ENCODE peak calls at places on chromosome 13, in seven cellular contexts. D is CD8-positive, alpha-beta memory T cell; Y is esophagus squamous epithelium; U is ascending aorta; S is heart left ventricle; I is breast epithelium; W is mammary epithelial cell. F is an unnamed sample.

GRCh38 chr13:77811981-77812380 is 106.7 kb downstream of the EDNRB start:
- DNase-seq in D (no peak), Y (no peak), U (no peak), S (no peak), I (no peak), W (no peak), F (no peak)

GRCh38 chr13:110813646-110814624 is 100.4 kb downstream of the ING1 start:
- DNase-seq in D (no peak), Y (no peak), U (no peak), S (no peak), I (no peak), W (no peak), F (no peak)

GRCh38 chr13:108352599-108352998 is 83.1 kb downstream of the TNFSF13B start:
- DNase-seq in D (no peak), Y (no peak), U (no peak), S (no peak), I (no peak), W (no peak), F (no peak)

GRCh38 chr13:38979891-38980627 is 10.6 kb downstream of the STOML3 start:
- DNase-seq in D (no peak), Y (no peak), U (no peak), S (peak; percentile 76), I (no peak), W (no peak), F (no peak)

GRCh38 chr13:25752957-25753540 is 298.8 kb downstream of the SHISA2 start:
- DNase-seq in D (no peak), Y (no peak), U (no peak), S (peak; percentile 62), I (no peak), W (peak; percentile 74), F (peak; percentile 18)

GRCh38 chr13:51524312-51524711 is 60.0 kb upstream of the WDFY2 start:
- DNase-seq in D (no peak), Y (no peak), U (no peak), S (no peak), I (no peak), W (no peak), F (no peak)

GRCh38 chr13:52851153-52851962 is 2.9 kb upstream of the PCDH8 start:
- DNase-seq in D (no peak), Y (no peak), U (no peak), S (peak; percentile 49), I (no peak), W (no peak), F (no peak)

GRCh38 chr13:42355118-42355840 is 83.3 kb downstream of the AKAP11 start:
- DNase-seq in D (peak; percentile 72), Y (no peak), U (no peak), S (no peak), I (no peak), W (no peak), F (no peak)

GRCh38 chr13:62875118-62875640 is 1459.5 kb upstream of the PCDH20 start:
- DNase-seq in D (no peak), Y (no peak), U (no peak), S (no peak), I (no peak), W (no peak), F (no peak)

GRCh38 chr13:64332048-64332447 is 2898.1 kb downstream of the PCDH9 start:
- DNase-seq in D (no peak), Y (no peak), U (no peak), S (no peak), I (no peak), W (no peak), F (no peak)

GRCh38 chr13:87827479-87827878 is 156.3 kb downstream of the SLITRK5 start:
- DNase-seq in D (no peak), Y (no peak), U (no peak), S (no peak), I (no peak), W (no peak), F (peak; percentile 1)

GRCh38 chr13:110537116-110537515 is 24.4 kb downstream of the RAB20 start:
- DNase-seq in D (no peak), Y (no peak), U (no peak), S (no peak), I (no peak), W (no peak), F (no peak)

GRCh38 chr13:29508130-29508873 is 87.2 kb downstream of the SLC7A1 start:
- DNase-seq in D (peak; percentile 59), Y (no peak), U (no peak), S (peak; percentile 90), I (peak; percentile 87), W (peak; percentile 42), F (peak; percentile 47)

GRCh38 chr13:104426435-104426834 is 1360.2 kb upstream of the SLC10A2 start:
- DNase-seq in D (no peak), Y (no peak), U (no peak), S (no peak), I (no peak), W (no peak), F (no peak)

GRCh38 chr13:47220453-47221150 is 323.7 kb upstream of the HTR2A start:
- DNase-seq in D (no peak), Y (no peak), U (no peak), S (no peak), I (no peak), W (no peak), F (no peak)
- H3K4me3 ChIP-seq in D (no peak overlapping the region), Y (no peak overlapping the region), U (no peak overlapping the region), S (no peak overlapping the region), I (no peak overlapping the region), W (no peak overlapping the region), F (no peak overlapping the region)

DNA sequence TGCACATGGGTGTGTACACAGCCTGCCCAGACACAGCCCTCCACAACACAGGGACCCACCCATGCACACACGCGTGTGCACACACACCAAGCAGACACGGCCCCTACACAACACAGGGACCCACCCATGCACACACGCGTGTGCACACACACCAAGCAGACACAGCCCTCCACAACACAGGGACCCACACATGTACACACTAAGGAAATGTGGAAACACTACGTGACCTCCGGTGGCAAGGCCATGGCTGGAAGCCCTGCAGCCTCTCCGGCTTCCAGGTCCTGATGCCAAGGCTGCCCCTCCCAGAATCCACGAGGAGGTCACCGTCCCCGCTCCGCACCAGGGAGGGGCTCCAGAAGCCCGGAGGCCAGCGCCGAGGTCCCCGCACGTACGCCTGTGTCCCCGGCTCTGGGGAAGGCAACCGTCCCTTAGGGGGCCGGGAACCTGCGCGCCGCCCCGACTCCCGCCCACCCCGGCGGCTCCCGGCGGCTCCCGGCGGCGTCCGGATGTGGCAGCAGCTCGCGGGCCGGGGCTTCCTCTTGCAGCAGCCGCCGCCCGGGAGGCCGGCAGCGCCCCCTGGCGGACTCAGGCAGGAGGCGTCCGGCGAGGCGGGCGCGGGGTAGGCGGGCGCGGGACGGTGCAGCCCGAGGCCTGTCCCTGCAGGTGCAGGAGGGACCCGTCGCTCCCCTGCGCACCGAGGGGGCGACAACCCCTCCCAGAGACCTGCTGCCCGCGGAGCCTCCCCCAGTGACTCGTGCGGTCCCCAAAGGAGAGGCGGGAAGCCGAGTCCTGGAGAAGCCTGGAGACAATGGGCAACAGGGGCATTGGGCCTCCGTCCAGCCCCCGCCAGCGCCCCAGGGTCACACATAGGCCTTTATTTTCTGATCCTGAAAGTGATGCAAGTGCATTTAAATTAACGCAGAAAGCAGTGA is 29.9 kb upstream of the GRTP1 start:
- DNase-seq in D (peak; percentile 84), Y (peak; percentile 21), U (no peak), S (peak; percentile 89), I (no peak), W (peak; percentile 54), F (peak; percentile 37)
- H3K27ac ChIP-seq in D (no peak overlapping the region), Y (peak overlapping the region; percentile 68), U (no peak overlapping the region), S (peak overlapping the region; percentile 77), I (peak overlapping the region; percentile 30), W (no peak overlapping the region), F (no peak overlapping the region)

DNA sequence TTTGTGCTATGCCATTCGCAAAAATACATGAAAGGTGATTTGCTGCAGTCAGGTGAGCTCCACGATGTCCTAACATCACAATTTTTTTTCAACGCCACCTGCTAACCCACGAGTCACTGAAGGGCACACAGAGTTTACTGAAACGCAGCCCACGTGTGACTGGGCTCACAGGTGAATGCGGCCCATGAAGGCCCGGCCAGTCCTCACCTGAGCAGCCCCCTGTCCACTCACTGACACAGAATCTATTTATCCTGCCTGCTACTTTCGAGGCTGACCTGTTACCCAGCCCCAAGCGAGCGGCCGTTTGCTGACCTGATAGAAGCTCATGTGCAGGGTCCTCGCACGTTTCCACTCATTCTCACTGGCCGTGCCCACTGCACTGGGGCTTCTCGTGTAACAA is 121.9 kb upstream of the SOX1 start:
- DNase-seq in D (no peak), Y (no peak), U (no peak), S (no peak), I (no peak), W (no peak), F (no peak)
- H3K27me3 ChIP-seq in D (no peaks in the 10 kb centered on the region), Y (no peaks in the 10 kb centered on the region), U (no peaks in the 10 kb centered on the region), S (peaks cover 26% of the 10 kb centered on the region), I (no peaks in the 10 kb centered on the region), W (no peaks in the 10 kb centered on the region), F (no peaks in the 10 kb centered on the region)

GRCh38 chr13:37484056-37484455 is 114.5 kb downstream of the POSTN start:
- DNase-seq in D (no peak), Y (no peak), U (no peak), S (no peak), I (no peak), W (no peak), F (no peak)
- H3K4me3 ChIP-seq in D (no peak overlapping the region), Y (no peak overlapping the region), U (no peak overlapping the region), S (no peak overlapping the region), I (no peak overlapping the region), W (no peak overlapping the region), F (no peak overlapping the region)

GRCh38 chr13:90413548-90413947 is 933.9 kb upstream of the MIR17HG start:
- DNase-seq in D (no peak), Y (no peak), U (no peak), S (no peak), I (no peak), W (no peak), F (no peak)

GRCh38 chr13:90415902-90416301 is 931.6 kb upstream of the MIR17HG start:
- DNase-seq in D (no peak), Y (no peak), U (no peak), S (no peak), I (no peak), W (no peak), F (no peak)

GRCh38 chr13:90412980-90413379 is 934.5 kb upstream of the MIR17HG start:
- DNase-seq in D (no peak), Y (no peak), U (no peak), S (no peak), I (no peak), W (no peak), F (no peak)

GRCh38 chr13:90416519-90416918 is 931.0 kb upstream of the MIR17HG start:
- DNase-seq in D (no peak), Y (no peak), U (no peak), S (no peak), I (no peak), W (peak; percentile 24), F (no peak)

DNA sequence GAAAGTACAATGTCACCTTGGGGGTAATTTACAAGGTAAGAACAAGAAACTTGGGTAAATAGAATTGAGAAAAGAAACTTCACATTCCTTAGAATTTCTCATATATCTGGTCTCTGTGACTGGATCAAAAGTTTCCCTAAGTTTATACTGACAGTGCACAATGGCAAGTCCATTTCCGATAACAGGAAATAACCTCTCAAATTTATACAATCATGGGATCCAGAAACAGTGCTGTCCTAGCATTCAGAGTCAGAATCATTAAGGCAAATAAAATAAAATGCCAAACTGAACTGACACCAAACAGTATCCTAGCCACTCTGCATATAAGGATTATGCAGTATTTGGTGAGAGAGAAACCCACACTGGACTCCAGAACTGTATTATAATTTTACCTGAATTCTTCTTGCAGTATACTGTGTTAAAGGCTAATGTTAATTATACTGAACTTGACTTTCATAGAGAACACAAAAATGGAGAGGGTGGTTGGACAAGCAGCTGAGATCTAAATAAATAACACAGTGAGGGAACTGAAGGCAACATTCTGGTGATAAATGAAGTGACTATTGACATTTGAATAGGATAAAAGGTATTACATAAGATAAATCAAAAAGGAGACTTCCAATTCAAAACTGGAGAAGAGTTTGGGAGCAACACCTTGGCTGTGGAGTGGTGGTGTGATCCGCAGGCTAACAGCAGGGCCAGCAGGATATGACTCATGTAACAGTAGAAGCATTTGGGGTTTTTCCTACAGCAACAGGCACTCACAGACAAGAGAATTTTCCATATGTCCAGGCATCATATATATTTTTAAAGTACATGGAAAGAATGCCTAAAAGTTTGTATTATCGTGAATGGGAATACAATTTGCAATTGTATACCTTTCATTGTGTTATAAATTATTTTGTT is 932.5 kb upstream of the MIR17HG start:
- DNase-seq in D (no peak), Y (no peak), U (no peak), S (no peak), I (no peak), W (peak; percentile 67), F (peak; percentile 37)
- H3K27ac ChIP-seq in D (no peak overlapping the region), Y (no peak overlapping the region), U (no peak overlapping the region), S (no peak overlapping the region), I (no peak overlapping the region), W (peak overlapping the region; percentile 71), F (no peak overlapping the region)